ENCODE peak calls at places on chromosomes 2 and 18, in five cellular contexts. C is IMR-90, S is body of pancreas, P is esophagus squamous epithelium, Z is HepG2. E is an unnamed sample.

GRCh38 chr2:218435003-218435982 is 16.4 kb downstream of the VIL1 start:
- DNase-seq in C (peak; percentile 6), S (no peak), P (no peak), Z (no peak), E (no peak)

GRCh38 chr18:50277935-50278334 is 3.4 kb downstream of the MBD1 start:
- DNase-seq in C (peak; percentile 74), S (no peak), P (no peak), Z (no peak), E (no peak)

GRCh38 chr2:181468857-181469256 is 11.7 kb downstream of the ITGA4 start:
- DNase-seq in C (no peak), S (no peak), P (no peak), Z (no peak), E (no peak)

GRCh38 chr18:63439334-63439733 is 17.1 kb upstream of the VPS4B start:
- DNase-seq in C (peak; percentile 70), S (peak; percentile 49), P (no peak), Z (peak; percentile 33), E (peak; percentile 37)

GRCh38 chr2:152715854-152716428 is 1.3 kb downstream of the PRPF40A start:
- DNase-seq in C (peak; percentile 5), S (no peak), P (no peak), Z (peak; percentile 84), E (no peak)

GRCh38 chr2:233265899-233266431 is 14.5 kb downstream of the ATG16L1 start:
- DNase-seq in C (no peak), S (no peak), P (no peak), Z (no peak), E (no peak)

GRCh38 chr18:66558773-66559172 is 45.1 kb downstream of the CDH19 start:
- DNase-seq in C (no peak), S (no peak), P (no peak), Z (no peak), E (no peak)

GRCh38 chr18:48230459-48231113 is 178.6 kb downstream of the ZBTB7C start:
- DNase-seq in C (peak; percentile 31), S (no peak), P (no peak), Z (peak; percentile 57), E (peak; percentile 36)

GRCh38 chr2:192307530-192307929 is 112.8 kb upstream of the TMEFF2 start:
- DNase-seq in C (peak; percentile 17), S (no peak), P (no peak), Z (no peak), E (no peak)

GRCh38 chr2:26861610-26862224 is 13.8 kb downstream of the DPYSL5 start:
- DNase-seq in C (no peak), S (no peak), P (no peak), Z (no peak), E (no peak)

DNA sequence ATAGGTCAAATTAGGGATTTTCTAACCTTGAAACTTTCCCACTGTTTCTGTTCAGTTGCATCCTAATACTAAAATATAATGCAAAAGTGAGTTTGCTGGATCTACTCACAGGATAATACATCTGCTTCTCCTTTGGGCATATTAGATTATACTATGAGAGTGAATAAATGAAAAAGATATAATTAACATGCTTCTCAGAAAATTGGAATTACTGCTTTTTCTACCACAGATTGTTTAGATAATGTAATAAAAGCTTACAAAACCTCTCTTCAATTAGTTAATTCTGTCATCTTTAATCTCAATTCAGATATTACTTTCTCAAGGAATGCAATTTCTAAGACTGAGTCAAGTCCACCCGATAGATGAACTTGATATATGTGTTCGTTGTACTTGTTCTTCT is 1077.2 kb upstream of the CDH2 start:
- DNase-seq in C (no peak), S (no peak), P (no peak), Z (no peak), E (no peak)
- H3K27ac ChIP-seq in C (no peak overlapping the region), S (no peak overlapping the region), P (no peak overlapping the region), Z (no peak overlapping the region), E (no peak overlapping the region)

GRCh38 chr18:72692086-72692485 is 147.9 kb upstream of the CBLN2 start:
- DNase-seq in C (no peak), S (peak; percentile 19), P (no peak), Z (no peak), E (no peak)

GRCh38 chr18:72697706-72698105 is 153.6 kb upstream of the CBLN2 start:
- DNase-seq in C (no peak), S (no peak), P (no peak), Z (no peak), E (no peak)

DNA sequence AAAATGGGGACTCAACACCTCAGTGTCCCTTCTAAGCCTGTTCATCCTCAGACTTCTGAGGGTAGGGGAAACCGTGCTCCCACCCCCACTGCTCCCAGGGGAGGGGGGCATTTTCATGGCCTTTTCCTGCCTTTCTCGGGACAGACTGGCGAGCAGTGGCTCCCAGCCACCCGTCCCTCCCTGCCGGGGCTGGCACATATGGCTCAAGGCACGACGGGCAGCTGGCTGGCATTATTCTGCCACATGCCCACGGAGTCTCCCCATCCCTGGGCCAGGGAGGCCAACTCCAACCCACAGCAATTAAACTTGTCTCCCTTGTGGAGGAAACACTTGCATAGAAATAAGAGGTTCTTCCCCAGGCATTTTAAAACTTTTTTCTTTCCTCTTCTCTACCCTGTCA is 148.5 kb upstream of the CBLN2 start:
- DNase-seq in C (no peak), S (no peak), P (no peak), Z (no peak), E (no peak)
- H3K4me3 ChIP-seq in C (no peak overlapping the region), S (no peak overlapping the region), P (no peak overlapping the region), Z (no peak overlapping the region), E (no peak overlapping the region)

GRCh38 chr2:1744446-1745170 is at the start of gene PXDN:
- DNase-seq in C (peak; percentile 65), S (peak; percentile 11), P (no peak), Z (no peak), E (peak; percentile 43)
- TF ChIP-seq POLR2A in C (peak; percentile 92), S (no peak), P (peak; percentile 47), Z (no peak), E (peak; percentile 19)

GRCh38 chr2:101850991-101851390 is 140.8 kb upstream of the IL1R2 start:
- DNase-seq in C (no peak), S (no peak), P (no peak), Z (no peak), E (no peak)

GRCh38 chr2:101847661-101848339 is 144.0 kb upstream of the IL1R2 start:
- DNase-seq in C (peak; percentile 67), S (no peak), P (no peak), Z (no peak), E (no peak)

GRCh38 chr2:101852824-101853223 is 138.9 kb upstream of the IL1R2 start:
- DNase-seq in C (peak; percentile 49), S (no peak), P (no peak), Z (no peak), E (no peak)

GRCh38 chr2:101848790-101849410 is 142.9 kb upstream of the IL1R2 start:
- DNase-seq in C (no peak), S (no peak), P (no peak), Z (no peak), E (no peak)

DNA sequence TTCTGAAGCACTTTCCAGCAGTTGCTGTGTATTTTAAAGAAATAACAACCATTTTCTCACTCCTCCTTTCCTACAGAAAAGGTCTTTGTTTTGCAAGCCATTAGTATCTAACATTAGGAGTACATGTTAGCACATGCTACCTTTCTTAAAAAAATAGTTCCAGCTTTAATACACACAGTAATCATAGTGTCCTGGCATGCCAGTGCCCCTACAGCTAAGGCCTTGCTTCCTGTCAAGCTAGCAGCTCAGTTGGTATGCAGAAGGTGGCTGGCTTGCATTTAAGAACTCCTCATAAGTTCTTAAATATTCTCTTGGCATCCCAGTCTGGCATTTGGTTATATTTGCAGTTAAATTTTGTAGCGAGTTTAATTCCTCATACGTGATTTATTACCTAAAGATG is 141.3 kb upstream of the IL1R2 start:
- DNase-seq in C (no peak), S (no peak), P (no peak), Z (no peak), E (peak; percentile 39)
- H3K27ac ChIP-seq in C (no peak overlapping the region), S (no peak overlapping the region), P (no peak overlapping the region), Z (no peak overlapping the region), E (no peak overlapping the region)

DNA sequence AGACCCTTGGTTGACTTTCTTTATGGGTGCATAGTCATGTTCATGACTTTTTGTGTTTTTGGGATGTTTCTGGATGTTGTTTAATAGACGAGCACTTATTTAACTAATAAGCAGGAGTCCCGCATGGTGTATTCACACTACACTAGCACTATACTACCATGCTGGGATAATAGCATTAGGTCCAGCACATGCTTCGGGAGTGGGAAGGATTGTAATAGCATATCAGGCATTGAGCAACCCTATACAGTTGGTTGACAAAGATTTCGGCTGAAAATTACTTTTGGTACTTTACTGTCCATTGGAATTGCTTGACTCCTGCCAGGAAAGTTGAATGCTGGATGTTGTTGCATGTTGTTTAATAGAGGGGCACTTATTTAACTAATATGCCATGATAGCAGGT is 2.8 kb downstream of the SH3RF3 start:
- DNase-seq in C (no peak), S (no peak), P (no peak), Z (no peak), E (no peak)
- H3K4me3 ChIP-seq in C (no peak overlapping the region), S (no peak overlapping the region), P (no peak overlapping the region), Z (no peak overlapping the region), E (no peak overlapping the region)

GRCh38 chr2:231455890-231456289 is 8.4 kb downstream of the NCL start:
- DNase-seq in C (no peak), S (no peak), P (no peak), Z (no peak), E (no peak)

GRCh38 chr2:231452799-231453508 is 11.3 kb downstream of the NCL start:
- DNase-seq in C (no peak), S (no peak), P (no peak), Z (peak; percentile 23), E (no peak)

GRCh38 chr2:231456295-231457004 is 7.8 kb downstream of the NCL start:
- DNase-seq in C (no peak), S (no peak), P (no peak), Z (no peak), E (no peak)

GRCh38 chr2:231455222-231455621 is 9.1 kb downstream of the NCL start:
- DNase-seq in C (no peak), S (no peak), P (no peak), Z (no peak), E (no peak)

DNA sequence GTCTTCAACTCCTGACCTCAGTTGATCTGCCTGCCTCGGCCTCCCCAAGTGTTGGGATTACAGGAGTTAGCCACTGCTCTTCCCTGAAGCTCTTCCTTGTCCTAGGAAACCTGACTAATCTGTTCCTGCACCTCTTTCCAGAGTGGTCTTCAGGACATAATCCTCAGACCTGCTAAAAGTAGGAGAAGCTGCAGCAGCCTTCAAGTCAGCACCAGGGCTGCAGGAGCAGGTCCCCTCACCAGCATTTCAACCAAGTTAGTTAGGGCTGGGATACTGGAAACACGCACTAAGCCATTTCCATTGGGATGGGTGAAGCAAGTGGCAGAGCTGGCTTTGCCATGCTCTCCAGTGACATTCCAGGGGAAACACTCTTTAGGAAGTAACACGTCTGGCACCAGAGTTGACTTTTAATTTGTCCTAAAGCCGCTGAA is 9.9 kb downstream of the NCL start:
- DNase-seq in C (no peak), S (no peak), P (no peak), Z (no peak), E (no peak)
- TF ChIP-seq POLR2A in C (no peak), S (no peak), P (no peak), Z (peak; percentile 42), E (no peak)

DNA sequence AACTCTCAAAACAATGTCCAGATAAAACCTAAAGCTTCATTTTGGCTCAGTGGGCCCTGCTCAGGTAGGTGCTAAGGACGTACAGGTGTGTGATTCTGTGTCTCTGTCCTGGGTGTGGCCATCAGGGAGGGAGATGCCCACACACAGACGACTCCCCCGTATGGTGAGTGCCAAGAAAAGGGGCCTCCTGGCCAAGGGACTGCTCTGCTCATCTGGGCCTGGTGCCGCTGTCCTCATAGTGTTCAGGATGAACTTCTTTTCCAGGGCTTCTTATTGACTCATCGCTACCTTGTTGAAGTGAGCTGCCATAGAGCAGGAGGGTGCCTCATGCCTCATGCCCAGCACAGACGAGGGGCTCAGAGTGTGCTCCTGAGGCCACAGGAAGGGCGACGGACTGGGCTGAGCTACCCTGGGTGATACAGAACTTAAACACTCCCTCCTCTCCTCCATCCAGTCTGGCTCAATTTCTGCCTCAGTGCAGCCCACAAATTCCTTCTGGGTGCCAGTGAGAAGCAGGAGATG is 57.8 kb downstream of the ITGB1BP1 start:
- DNase-seq in C (no peak), S (no peak), P (no peak), Z (no peak), E (no peak)
- H3K27ac ChIP-seq in C (no peak overlapping the region), S (no peak overlapping the region), P (no peak overlapping the region), Z (peak overlapping the region; percentile 41), E (no peak overlapping the region)

E was measured in prostate gland.